ENCODE peak calls at places on chromosomes 13 and 19, in nine cellular contexts. G is fibroblast of villous mesenchyme; H is adrenal gland; Y is CD8-positive, alpha-beta T cell; Q is mammary epithelial cell; O is neural progenitor cell; B is MCF 10A; S is progenitor cell of endocrine pancreas; A is OCI-LY7. L is an unnamed sample.

GRCh38 chr19:45448887-45449299 is 18.9 kb upstream of the FOSB start:
- DNase-seq in G (peak; percentile 47), H (no peak), Y (no peak), Q (peak; percentile 80), O (no peak), B (peak; percentile 91), S (no peak), A (no peak), L (no peak)

GRCh38 chr19:13987101-13987890 is 18.8 kb downstream of the RFX1 start:
- DNase-seq in G (no peak), H (peak; percentile 66), Y (no peak), Q (no peak), O (no peak), B (no peak), S (no peak), A (no peak), L (no peak)

GRCh38 chr19:4375620-4376228 is 24.6 kb downstream of the SH3GL1 start:
- DNase-seq in G (peak; percentile 87), H (no peak), Y (no peak), Q (no peak), O (peak; percentile 74), B (peak; percentile 70), S (no peak), A (peak; percentile 72), L (peak; percentile 62)

GRCh38 chr13:39789451-39789850 is 134.0 kb downstream of the COG6 start:
- DNase-seq in G (no peak), H (no peak), Y (no peak), Q (peak; percentile 80), O (no peak), B (no peak), S (no peak), A (no peak), L (no peak)

GRCh38 chr19:18310118-18310909 is 12.6 kb downstream of the LSM4 start:
- DNase-seq in G (no peak), H (no peak), Y (no peak), Q (no peak), O (no peak), B (no peak), S (no peak), A (no peak), L (peak; percentile 10)

GRCh38 chr19:5788422-5788821 is 2.5 kb downstream of the DUS3L start:
- DNase-seq in G (no peak), H (no peak), Y (no peak), Q (no peak), O (no peak), B (no peak), S (no peak), A (no peak), L (no peak)

GRCh38 chr13:48078251-48078656 is 16.6 kb downstream of the MED4 start:
- DNase-seq in G (no peak), H (no peak), Y (no peak), Q (peak; percentile 39), O (no peak), B (peak; percentile 24), S (no peak), A (peak; percentile 83), L (peak; percentile 52)

GRCh38 chr19:17286742-17287141 is 5.0 kb downstream of the ANKLE1 start:
- DNase-seq in G (no peak), H (no peak), Y (no peak), Q (no peak), O (no peak), B (no peak), S (no peak), A (no peak), L (no peak)

GRCh38 chr19:27652281-27652680 is 1560.7 kb downstream of the UQCRFS1 start:
- DNase-seq in G (no peak), H (no peak), Y (no peak), Q (no peak), O (no peak), B (no peak), S (peak; percentile 4), A (no peak), L (no peak)

GRCh38 chr13:75417006-75417384 is 65.0 kb downstream of the TBC1D4 start:
- DNase-seq in G (no peak), H (no peak), Y (no peak), Q (no peak), O (no peak), B (peak; percentile 49), S (no peak), A (no peak), L (no peak)

GRCh38 chr19:12527034-12527836 is 24.0 kb downstream of the ZNF564 start:
- DNase-seq in G (peak; percentile 51), H (no peak), Y (no peak), Q (peak; percentile 17), O (peak; percentile 8), B (peak; percentile 34), S (no peak), A (peak; percentile 22), L (no peak)

GRCh38 chr19:49664171-49665070 is 1.2 kb downstream of the IRF3 start:
- DNase-seq in G (peak; percentile 79), H (peak; percentile 89), Y (peak; percentile 92), Q (peak; percentile 95), O (peak; percentile 93), B (peak; percentile 96), S (peak; percentile 86), A (peak; percentile 80), L (peak; percentile 92)

GRCh38 chr19:8224394-8225145 is 15.4 kb downstream of the CERS4 start:
- DNase-seq in G (no peak), H (no peak), Y (no peak), Q (peak; percentile 90), O (no peak), B (peak; percentile 80), S (no peak), A (no peak), L (no peak)

GRCh38 chr13:69545500-69546025 is 562.1 kb upstream of the ATXN8OS start:
- DNase-seq in G (no peak), H (no peak), Y (no peak), Q (no peak), O (no peak), B (no peak), S (no peak), A (no peak), L (no peak)

DNA sequence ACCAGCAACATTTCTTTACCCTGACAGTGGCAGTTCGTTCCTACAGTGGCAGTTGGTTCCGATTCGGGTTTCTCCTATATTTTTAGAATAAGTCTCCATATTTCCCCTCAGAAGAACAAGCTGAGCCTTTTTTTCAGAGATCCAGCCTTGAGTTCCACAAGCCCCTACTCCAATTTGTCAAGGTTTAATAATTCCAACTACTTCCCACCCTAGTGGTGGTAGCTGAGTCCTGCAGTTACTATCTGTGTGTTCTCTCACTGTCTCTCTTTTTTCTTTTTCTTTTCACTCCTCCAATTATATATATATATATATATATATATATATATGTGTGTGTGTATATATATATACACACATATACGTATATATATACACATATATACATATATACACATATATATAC is 1347.3 kb downstream of the PCDH9 start:
- DNase-seq in G (no peak), H (no peak), Y (no peak), Q (no peak), O (no peak), B (no peak), S (no peak), A (no peak), L (no peak)
- TF ChIP-seq CTCF in G (peak; percentile 18), H (no peak), Y (no peak), Q (peak; percentile 20), O (peak; percentile 45), B (no peak), S (peak; percentile 36), A (peak; percentile 39), L (no peak)

GRCh38 chr13:28753208-28753892 is 34.6 kb upstream of the SLC46A3 start:
- DNase-seq in G (peak; percentile 96), H (peak; percentile 52), Y (no peak), Q (peak; percentile 73), O (no peak), B (peak; percentile 93), S (no peak), A (no peak), L (no peak)
- TF ChIP-seq CTCF in G (peak; percentile 15), H (no peak), Y (no peak), Q (peak; percentile 28), O (no peak), B (no peak), S (no peak), A (no peak), L (no peak)

DNA sequence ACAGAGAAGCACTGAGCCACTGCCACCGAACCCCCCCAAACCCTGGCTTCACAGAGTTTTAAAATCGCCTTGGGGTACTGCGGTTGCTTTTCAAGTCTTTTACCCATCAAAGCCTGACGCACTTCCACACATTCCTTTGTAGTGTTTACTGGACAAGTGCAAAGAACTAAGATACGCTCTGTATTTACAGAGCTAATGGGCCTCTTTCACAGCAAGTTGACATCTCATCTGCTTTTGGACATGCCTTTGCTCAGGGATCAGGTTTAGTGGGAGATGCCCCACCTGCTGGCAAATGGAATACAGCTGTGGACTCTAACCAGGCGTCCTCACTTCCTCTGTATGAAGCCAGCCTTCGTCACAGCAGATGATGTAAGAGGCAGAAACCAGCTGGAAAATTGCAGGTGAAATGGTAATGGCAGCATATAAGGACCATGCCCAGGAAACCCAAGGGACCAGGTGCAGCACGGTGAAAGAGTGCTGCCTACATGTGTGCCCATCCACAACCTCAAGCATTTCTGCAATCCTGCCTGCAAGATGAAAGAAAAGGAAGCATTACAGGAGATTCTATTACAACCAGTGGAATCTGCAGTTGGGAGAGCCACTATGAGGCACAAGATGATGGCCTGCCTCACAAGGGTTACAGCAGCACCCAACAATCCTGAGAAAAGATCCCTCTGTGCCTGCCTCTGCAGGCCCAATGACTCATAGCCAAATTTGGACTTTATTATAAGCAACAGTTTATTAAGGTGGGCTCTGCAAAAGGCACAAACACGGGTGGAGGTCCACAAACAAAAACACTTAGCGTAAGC is 34.7 kb downstream of the BRD4 start:
- DNase-seq in G (peak; percentile 96), H (no peak), Y (peak; percentile 54), Q (peak; percentile 65), O (no peak), B (peak; percentile 67), S (no peak), A (peak; percentile 75), L (no peak)
- TF ChIP-seq CTCF in G (peak; percentile 10), H (no peak), Y (no peak), Q (peak; percentile 44), O (peak; percentile 8), B (peak; percentile 11), S (peak; percentile 25), A (peak; percentile 16), L (no peak)

GRCh38 chr19:54473983-54474382 is 887 bp upstream of the CDC42EP5 start:
- DNase-seq in G (no peak), H (no peak), Y (no peak), Q (no peak), O (no peak), B (no peak), S (no peak), A (no peak), L (no peak)
- TF ChIP-seq CTCF in G (no peak), H (no peak), Y (no peak), Q (no peak), O (no peak), B (no peak), S (no peak), A (no peak), L (no peak)

GRCh38 chr13:45194081-45194939 is 6.5 kb downstream of the KCTD4 start:
- DNase-seq in G (peak; percentile 46), H (no peak), Y (no peak), Q (peak; percentile 69), O (peak; percentile 49), B (peak; percentile 78), S (no peak), A (no peak), L (no peak)
- TF ChIP-seq CTCF in G (peak; percentile 58), H (no peak), Y (no peak), Q (peak; percentile 84), O (peak; percentile 46), B (peak; percentile 69), S (no peak), A (no peak), L (no peak)

L was measured in GM13977.